ENCODE peak calls at places on chromosomes 13 and 19, in seven cellular contexts. One of them, this sample, is unnamed. For H3K9me3, the result is how much of the 10 kb centered on the place peaks cover.

GRCh38 chr13:50762969-50763568 is 80.4 kb downstream of the DLEU7 start:
- DNase-seq in A549: no peak
- DNase-seq in Peyer's patch: peak
- DNase-seq in sigmoid colon: no peak
- DNase-seq in ovary: no peak
- DNase-seq in heart left ventricle: no peak
- DNase-seq in stomach: no peak
- DNase-seq in this sample: no peak

GRCh38 chr19:6209233-6209632 is 70.5 kb downstream of the MLLT1 start:
- DNase-seq in Peyer's patch: no peak
- DNase-seq in stomach: no peak
- DNase-seq in A549: no peak
- DNase-seq in heart left ventricle: no peak
- DNase-seq in sigmoid colon: peak
- DNase-seq in ovary: no peak
- DNase-seq in this sample: no peak

GRCh38 chr19:19860756-19861390 is 4.8 kb upstream of the ZNF253 start:
- DNase-seq in ovary: no peak
- DNase-seq in A549: no peak
- DNase-seq in heart left ventricle: no peak
- DNase-seq in Peyer's patch: peak
- DNase-seq in sigmoid colon: no peak
- DNase-seq in stomach: no peak
- DNase-seq in this sample: no peak

GRCh38 chr13:51981355-51981754 is 29.9 kb downstream of the ATP7B start:
- DNase-seq in sigmoid colon: no peak
- DNase-seq in A549: no peak
- DNase-seq in stomach: no peak
- DNase-seq in ovary: no peak
- DNase-seq in heart left ventricle: no peak
- DNase-seq in Peyer's patch: no peak
- DNase-seq in this sample: no peak

GRCh38 chr13:100130930-100131511 is 42.1 kb downstream of the PCCA start:
- DNase-seq in Peyer's patch: no peak
- DNase-seq in A549: no peak
- DNase-seq in stomach: no peak
- DNase-seq in sigmoid colon: no peak
- DNase-seq in heart left ventricle: no peak
- DNase-seq in ovary: no peak
- DNase-seq in this sample: no peak

GRCh38 chr13:114135731-114136171 is 3.3 kb upstream of the RASA3 start:
- DNase-seq in Peyer's patch: no peak
- DNase-seq in ovary: no peak
- DNase-seq in stomach: no peak
- DNase-seq in heart left ventricle: no peak
- DNase-seq in sigmoid colon: peak
- DNase-seq in A549: no peak
- DNase-seq in this sample: no peak

GRCh38 chr13:114145256-114145655 is 12.8 kb upstream of the RASA3 start:
- DNase-seq in Peyer's patch: peak
- DNase-seq in A549: no peak
- DNase-seq in sigmoid colon: peak
- DNase-seq in heart left ventricle: no peak
- DNase-seq in ovary: no peak
- DNase-seq in stomach: no peak
- DNase-seq in this sample: no peak

GRCh38 chr19:5993516-5994406 is 15.8 kb upstream of the RANBP3 start:
- DNase-seq in heart left ventricle: peak
- DNase-seq in ovary: no peak
- DNase-seq in sigmoid colon: peak
- DNase-seq in A549: no peak
- DNase-seq in stomach: peak
- DNase-seq in Peyer's patch: no peak
- DNase-seq in this sample: no peak

GRCh38 chr19:53102701-53103140 is 501 bp downstream of the ZNF160 start:
- DNase-seq in stomach: peak
- DNase-seq in A549: peak
- DNase-seq in Peyer's patch: peak
- DNase-seq in heart left ventricle: peak
- DNase-seq in ovary: peak
- DNase-seq in sigmoid colon: peak
- DNase-seq in this sample: peak

GRCh38 chr13:80149757-80150156 is 191.2 kb downstream of the SPRY2 start:
- DNase-seq in Peyer's patch: no peak
- DNase-seq in sigmoid colon: no peak
- DNase-seq in heart left ventricle: no peak
- DNase-seq in ovary: no peak
- DNase-seq in A549: no peak
- DNase-seq in stomach: no peak
- DNase-seq in this sample: no peak

GRCh38 chr19:4025317-4025716 is 17.8 kb downstream of the PIAS4 start:
- DNase-seq in ovary: no peak
- DNase-seq in heart left ventricle: no peak
- DNase-seq in stomach: no peak
- DNase-seq in Peyer's patch: no peak
- DNase-seq in A549: no peak
- DNase-seq in sigmoid colon: no peak
- DNase-seq in this sample: no peak

GRCh38 chr19:709965-710714 is 1.4 kb downstream of the PALM start:
- DNase-seq in A549: no peak
- DNase-seq in Peyer's patch: no peak
- DNase-seq in ovary: peak
- DNase-seq in heart left ventricle: peak
- DNase-seq in sigmoid colon: peak
- DNase-seq in stomach: no peak
- DNase-seq in this sample: no peak

GRCh38 chr13:113901231-113901630 is 37.4 kb upstream of the GAS6 start:
- DNase-seq in ovary: no peak
- DNase-seq in Peyer's patch: no peak
- DNase-seq in heart left ventricle: no peak
- DNase-seq in A549: no peak
- DNase-seq in stomach: no peak
- DNase-seq in sigmoid colon: no peak
- DNase-seq in this sample: no peak

GRCh38 chr13:42017264-42017663 is 31.2 kb upstream of the DGKH start:
- DNase-seq in ovary: no peak
- DNase-seq in Peyer's patch: no peak
- DNase-seq in stomach: no peak
- DNase-seq in A549: no peak
- DNase-seq in sigmoid colon: no peak
- DNase-seq in heart left ventricle: no peak
- DNase-seq in this sample: no peak

GRCh38 chr19:1362385-1363257 is 21.1 kb upstream of the NDUFS7 start:
- DNase-seq in ovary: no peak
- DNase-seq in heart left ventricle: no peak
- DNase-seq in A549: no peak
- DNase-seq in stomach: no peak
- DNase-seq in sigmoid colon: no peak
- DNase-seq in Peyer's patch: no peak
- DNase-seq in this sample: no peak

GRCh38 chr19:36973021-36973843 is 57.1 kb downstream of the ZNF568 start:
- DNase-seq in A549: no peak
- DNase-seq in heart left ventricle: peak
- DNase-seq in sigmoid colon: peak
- DNase-seq in Peyer's patch: peak
- DNase-seq in ovary: peak
- DNase-seq in stomach: peak
- DNase-seq in this sample: peak

GRCh38 chr19:49570138-49570856 is 10.1 kb downstream of the NOSIP start:
- DNase-seq in A549: peak
- DNase-seq in ovary: peak
- DNase-seq in sigmoid colon: no peak
- DNase-seq in stomach: peak
- DNase-seq in heart left ventricle: peak
- DNase-seq in Peyer's patch: peak
- DNase-seq in this sample: no peak

GRCh38 chr19:4911786-4912672 is 2.7 kb downstream of the UHRF1 start:
- DNase-seq in A549: peak
- DNase-seq in heart left ventricle: peak
- DNase-seq in ovary: peak
- DNase-seq in sigmoid colon: peak
- DNase-seq in Peyer's patch: peak
- DNase-seq in stomach: peak
- DNase-seq in this sample: no peak

GRCh38 chr13:45120967-45121366 is 657 bp downstream of the GTF2F2 start:
- DNase-seq in Peyer's patch: no peak
- DNase-seq in heart left ventricle: no peak
- DNase-seq in stomach: no peak
- DNase-seq in A549: no peak
- DNase-seq in ovary: no peak
- DNase-seq in sigmoid colon: no peak
- DNase-seq in this sample: no peak

GRCh38 chr19:33724021-33724722 is 72.5 kb upstream of the KCTD15 start:
- DNase-seq in ovary: no peak
- DNase-seq in sigmoid colon: no peak
- DNase-seq in stomach: no peak
- DNase-seq in Peyer's patch: no peak
- DNase-seq in A549: no peak
- DNase-seq in heart left ventricle: no peak
- DNase-seq in this sample: no peak

GRCh38 chr19:13849991-13850909 is 26.7 kb upstream of the NANOS3 start:
- DNase-seq in stomach: peak
- DNase-seq in sigmoid colon: peak
- DNase-seq in A549: peak
- DNase-seq in Peyer's patch: no peak
- DNase-seq in heart left ventricle: peak
- DNase-seq in ovary: peak
- DNase-seq in this sample: peak

GRCh38 chr13:109914111-109914510 is 127.7 kb upstream of the IRS2 start:
- DNase-seq in ovary: no peak
- DNase-seq in heart left ventricle: no peak
- DNase-seq in Peyer's patch: no peak
- DNase-seq in A549: no peak
- DNase-seq in sigmoid colon: no peak
- DNase-seq in stomach: no peak
- DNase-seq in this sample: no peak

GRCh38 chr19:17346109-17346671 is 8.8 kb downstream of the GTPBP3 start:
- DNase-seq in ovary: peak
- DNase-seq in heart left ventricle: peak
- DNase-seq in Peyer's patch: peak
- DNase-seq in A549: peak
- DNase-seq in sigmoid colon: peak
- DNase-seq in stomach: peak
- DNase-seq in this sample: peak

GRCh38 chr19:10724573-10725071 is 6.7 kb downstream of the DNM2 start:
- DNase-seq in sigmoid colon: no peak
- DNase-seq in heart left ventricle: no peak
- DNase-seq in stomach: no peak
- DNase-seq in Peyer's patch: no peak
- DNase-seq in A549: no peak
- DNase-seq in ovary: no peak
- DNase-seq in this sample: no peak

DNA sequence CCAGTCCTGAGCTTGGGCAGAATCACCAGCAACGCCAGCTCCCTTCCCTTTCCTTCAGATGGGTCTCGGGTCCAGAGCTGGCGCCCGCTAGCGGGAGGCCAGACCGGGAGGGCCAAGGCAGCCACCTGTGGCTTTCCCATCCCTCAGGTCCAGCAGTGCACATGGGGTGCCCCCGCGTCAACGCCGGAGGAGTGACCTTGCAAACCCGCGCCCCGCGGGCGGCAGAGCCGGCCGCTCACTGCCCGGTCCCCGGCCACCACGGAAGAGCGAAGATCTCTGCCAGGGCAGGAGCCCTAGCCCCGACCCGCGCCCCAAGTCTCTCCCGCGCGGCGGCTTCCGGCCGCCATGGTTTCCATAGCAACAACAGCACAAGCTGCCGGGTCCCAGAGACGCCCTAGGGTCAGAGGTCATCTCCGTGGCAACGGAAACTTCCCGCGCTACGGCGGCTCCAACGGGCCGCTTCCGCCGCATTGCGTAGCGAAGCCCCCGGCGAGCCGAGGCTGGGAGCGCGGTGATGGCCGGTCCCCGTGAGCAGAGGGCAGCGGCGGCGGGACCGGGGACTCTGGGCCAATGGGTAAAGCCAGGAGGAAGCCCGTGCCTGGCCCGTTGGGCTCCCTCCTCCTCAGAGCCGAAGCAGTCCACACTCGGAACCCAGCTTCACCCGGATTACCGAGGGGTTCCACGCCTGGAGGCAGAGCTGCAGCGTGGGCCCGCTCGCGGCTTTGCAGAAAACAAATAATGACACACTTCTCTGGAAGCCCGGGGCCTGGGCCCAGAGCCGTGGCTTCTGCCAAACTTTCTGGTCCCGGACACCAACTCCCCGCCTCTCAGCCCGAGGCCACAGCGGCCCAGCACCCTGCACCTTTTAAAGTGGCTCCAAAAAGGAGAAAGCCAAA is 7.4 kb downstream of the FGF14 start:
- DNase-seq in ovary: peak
- DNase-seq in sigmoid colon: peak
- DNase-seq in heart left ventricle: peak
- DNase-seq in stomach: peak
- DNase-seq in A549: peak
- DNase-seq in Peyer's patch: peak
- DNase-seq in this sample: peak
- TF ChIP-seq POLR2A in ovary: peak
- TF ChIP-seq POLR2A in sigmoid colon: no peak
- TF ChIP-seq POLR2A in heart left ventricle: no peak
- TF ChIP-seq POLR2A in stomach: no peak
- TF ChIP-seq POLR2A in A549: no peak
- TF ChIP-seq POLR2A in Peyer's patch: no peak
- TF ChIP-seq POLR2A in this sample: peak

GRCh38 chr13:31191748-31192147 is 8.0 kb upstream of the B3GLCT start:
- DNase-seq in A549: no peak
- DNase-seq in Peyer's patch: no peak
- DNase-seq in ovary: no peak
- DNase-seq in heart left ventricle: no peak
- DNase-seq in sigmoid colon: no peak
- DNase-seq in stomach: no peak
- DNase-seq in this sample: peak
- H3K9me3 ChIP-seq in A549: under half
- H3K9me3 ChIP-seq in Peyer's patch: under half
- H3K9me3 ChIP-seq in ovary: under half
- H3K9me3 ChIP-seq in heart left ventricle: under half
- H3K9me3 ChIP-seq in sigmoid colon: under half
- H3K9me3 ChIP-seq in stomach: under half
- H3K9me3 ChIP-seq in this sample: under half

GRCh38 chr13:94224670-94225069 is 254.8 kb downstream of the DCT start:
- DNase-seq in stomach: no peak
- DNase-seq in heart left ventricle: no peak
- DNase-seq in Peyer's patch: no peak
- DNase-seq in ovary: no peak
- DNase-seq in sigmoid colon: no peak
- DNase-seq in A549: no peak
- DNase-seq in this sample: no peak
- TF ChIP-seq CTCF in stomach: no peak
- TF ChIP-seq CTCF in heart left ventricle: no peak
- TF ChIP-seq CTCF in Peyer's patch: no peak
- TF ChIP-seq CTCF in ovary: no peak
- TF ChIP-seq CTCF in sigmoid colon: no peak
- TF ChIP-seq CTCF in A549: no peak
- TF ChIP-seq CTCF in this sample: peak

GRCh38 chr13:75482070-75482819 is at the start of gene TBC1D4:
- DNase-seq in heart left ventricle: peak
- DNase-seq in ovary: peak
- DNase-seq in sigmoid colon: peak
- DNase-seq in Peyer's patch: peak
- DNase-seq in A549: peak
- DNase-seq in stomach: peak
- DNase-seq in this sample: peak
- TF ChIP-seq POLR2A in heart left ventricle: no peak
- TF ChIP-seq POLR2A in ovary: no peak
- TF ChIP-seq POLR2A in sigmoid colon: no peak
- TF ChIP-seq POLR2A in Peyer's patch: peak
- TF ChIP-seq POLR2A in A549: peak
- TF ChIP-seq POLR2A in stomach: no peak
- TF ChIP-seq POLR2A in this sample: peak